ENCODE peak calls at places on chromosomes 6 and 20, in seven cellular contexts. J is AG10803, E is heart right ventricle, P is psoas muscle, D is colonic mucosa, Y is GM23248, S is lower lobe of right lung. H is an unnamed sample.

GRCh38 chr6:53888931-53889330 is 94.1 kb downstream of the LRRC1 start:
- DNase-seq in S (no peak), E (no peak), Y (peak), D (no peak), P (no peak), J (peak), H (no peak)

GRCh38 chr6:79947191-79948173 is at the start of gene ELOVL4:
- DNase-seq in D (peak), J (peak), Y (peak), E (peak), P (peak), S (peak), H (peak)

GRCh38 chr20:59938221-59938620 is 1.9 kb downstream of the PPP1R3D start:
- DNase-seq in S (no peak), E (peak), D (no peak), J (peak), P (no peak), Y (peak), H (no peak)

GRCh38 chr6:30490031-30490876 is 945 bp downstream of the HLA-E start:
- DNase-seq in S (peak), J (peak), E (peak), D (peak), P (peak), Y (peak), H (peak)

GRCh38 chr6:126170875-126171489 is 168.9 kb upstream of the CENPW start:
- DNase-seq in S (no peak), P (no peak), Y (peak), D (peak), E (no peak), J (peak), H (peak)

GRCh38 chr6:138104618-138105213 is 2.5 kb downstream of the PERP start:
- DNase-seq in P (no peak), D (no peak), J (no peak), E (no peak), Y (no peak), S (no peak), H (no peak)

GRCh38 chr20:22312744-22313346 is 271.5 kb downstream of the FOXA2 start:
- DNase-seq in P (no peak), Y (peak), S (no peak), J (peak), D (peak), E (peak), H (no peak)

GRCh38 chr6:35972471-35972985 is 51.6 kb upstream of the SRPK1 start:
- DNase-seq in D (no peak), S (no peak), J (no peak), P (no peak), Y (no peak), E (no peak), H (no peak)

GRCh38 chr20:5845686-5846651 is 95.8 kb downstream of the SHLD1 start:
- DNase-seq in D (no peak), E (no peak), S (no peak), J (peak), Y (peak), P (no peak), H (no peak)

GRCh38 chr6:167208819-167209576 is 51.2 kb upstream of the GPR31 start:
- DNase-seq in D (no peak), S (no peak), Y (no peak), E (no peak), P (no peak), J (no peak), H (no peak)

GRCh38 chr6:5511924-5512323 is 250.6 kb downstream of the FARS2 start:
- DNase-seq in D (no peak), E (no peak), J (peak), Y (peak), S (no peak), P (no peak), H (no peak)

GRCh38 chr6:23031986-23032385 is 462.6 kb downstream of the HDGFL1 start:
- DNase-seq in S (no peak), Y (peak), J (peak), P (no peak), E (no peak), D (no peak), H (no peak)

GRCh38 chr6:39934060-39934757 is at the start of gene MOCS1:
- DNase-seq in D (peak), J (peak), S (peak), P (peak), E (peak), Y (peak), H (peak)

GRCh38 chr6:161279677-161280365 is 6.0 kb upstream of the AGPAT4 start:
- DNase-seq in S (no peak), J (no peak), Y (no peak), E (no peak), D (no peak), P (no peak), H (no peak)
- H3K4me3 ChIP-seq in S (no peak), J (no peak), Y (no peak), E (no peak), D (no peak), P (no peak), H (no peak)

GRCh38 chr6:101716810-101717209 is 323.3 kb downstream of the GRIK2 start:
- DNase-seq in P (no peak), J (no peak), Y (no peak), S (no peak), E (no peak), D (no peak), H (no peak)

GRCh38 chr6:101728388-101728787 is 334.9 kb downstream of the GRIK2 start:
- DNase-seq in E (no peak), D (no peak), Y (no peak), S (no peak), P (no peak), J (no peak), H (no peak)

GRCh38 chr6:101722991-101723579 is 329.6 kb downstream of the GRIK2 start:
- DNase-seq in Y (peak), E (no peak), S (no peak), J (peak), D (no peak), P (no peak), H (no peak)

DNA sequence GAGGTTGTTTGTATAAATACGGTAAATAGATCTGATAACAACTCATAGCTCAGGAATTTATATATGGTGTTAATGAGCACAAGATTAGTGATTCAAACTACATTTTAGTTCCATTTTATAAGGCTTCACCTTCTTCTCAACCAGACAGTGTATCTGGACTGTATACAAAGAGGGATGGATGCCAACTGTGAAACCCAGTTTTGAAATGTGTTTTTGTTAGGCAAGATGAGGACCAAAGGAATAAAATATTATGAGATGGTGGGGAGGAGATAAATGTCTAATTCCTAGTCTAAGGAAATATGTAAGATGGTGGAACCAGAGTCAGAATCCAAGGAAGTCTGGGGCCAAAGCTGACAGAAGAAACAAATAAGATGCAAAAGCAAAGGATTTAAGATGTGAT is 329.0 kb downstream of the GRIK2 start:
- DNase-seq in S (no peak), J (peak), P (no peak), D (no peak), Y (peak), E (no peak), H (no peak)
- H3K4me3 ChIP-seq in S (no peak), J (no peak), P (no peak), D (no peak), Y (peak), E (no peak), H (no peak)

DNA sequence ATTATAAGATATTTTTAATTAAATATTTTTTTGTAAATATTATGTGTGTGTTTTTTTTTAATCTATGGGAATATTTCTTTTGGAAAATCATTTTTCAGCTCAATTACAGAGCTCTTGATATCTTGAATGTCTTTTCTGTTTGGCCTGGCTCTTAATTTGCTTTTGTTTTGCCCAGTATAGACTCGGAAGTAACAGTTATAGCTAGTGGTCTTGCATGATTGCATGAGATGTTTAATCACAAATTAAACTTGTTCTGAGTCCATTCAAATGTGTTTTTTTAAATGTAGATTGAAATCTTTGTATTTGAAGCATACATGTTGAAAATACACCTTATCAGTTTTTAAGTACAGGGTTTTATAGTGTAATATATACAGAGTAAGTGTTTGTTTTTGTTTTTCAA is 2.6 kb downstream of the ID4 start:
- DNase-seq in E (no peak), J (no peak), P (no peak), D (no peak), S (no peak), Y (no peak), H (no peak)
- H3K4me3 ChIP-seq in E (peak), J (peak), P (peak), D (no peak), S (peak), Y (peak), H (no peak)

DNA sequence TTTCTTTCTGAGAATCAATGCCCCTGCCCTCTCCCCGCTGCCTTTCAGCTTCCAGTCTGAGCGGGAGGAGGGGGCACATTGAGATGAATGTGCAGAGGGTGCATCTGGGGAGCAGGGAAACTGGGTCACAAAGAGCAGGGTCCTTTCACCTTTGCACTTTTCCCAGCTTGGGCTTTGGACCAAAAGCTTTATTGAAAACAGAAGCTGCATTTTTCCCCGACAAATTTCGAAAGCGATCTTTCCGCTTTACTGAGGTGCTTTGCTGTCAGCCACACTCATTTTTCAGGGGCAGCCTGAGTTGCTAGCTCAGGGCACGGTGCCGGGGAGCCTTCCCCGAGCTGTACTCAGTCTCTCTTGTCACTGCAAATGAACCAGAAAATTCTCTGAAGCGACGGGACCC is 283.8 kb upstream of the SOX4 start:
- DNase-seq in Y (no peak), E (no peak), J (no peak), S (no peak), P (no peak), D (no peak), H (no peak)
- H3K4me3 ChIP-seq in Y (no peak), E (no peak), J (no peak), S (no peak), P (no peak), D (no peak), H (no peak)

GRCh38 chr6:83354747-83355146 is 76.1 kb downstream of the ME1 start:
- DNase-seq in D (no peak), E (no peak), Y (no peak), J (no peak), P (no peak), S (no peak), H (no peak)

GRCh38 chr6:83359638-83360037 is 71.2 kb downstream of the ME1 start:
- DNase-seq in J (no peak), Y (no peak), S (no peak), D (no peak), E (no peak), P (no peak), H (no peak)
- H3K4me3 ChIP-seq in J (no peak), Y (no peak), S (no peak), D (no peak), E (no peak), P (no peak), H (no peak)

DNA sequence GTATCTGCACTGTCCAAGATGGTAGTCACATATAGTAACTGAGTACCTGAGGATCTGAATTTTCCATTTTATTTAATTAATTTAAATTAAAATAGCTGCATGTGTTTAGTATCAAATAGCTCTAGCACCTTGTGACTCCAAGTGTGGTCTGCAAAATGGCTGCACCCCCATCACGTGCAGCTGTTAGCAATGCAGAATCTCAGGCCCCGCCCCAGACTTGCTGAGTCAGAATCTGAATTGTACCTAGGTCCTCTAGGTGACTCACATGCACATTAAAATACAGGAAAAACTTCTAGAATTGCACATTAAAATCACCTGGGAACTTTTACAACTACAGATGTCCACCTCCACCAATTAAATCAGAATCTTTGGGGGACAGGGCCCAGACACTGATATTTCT is 19.2 kb upstream of the FAM83C start:
- DNase-seq in J (no peak), E (no peak), D (peak), Y (peak), S (no peak), P (no peak), H (no peak)
- H3K4me3 ChIP-seq in J (no peak), E (no peak), D (no peak), Y (no peak), S (no peak), P (no peak), H (no peak)

GRCh38 chr6:6749791-6750434 is 161.4 kb downstream of the LY86 start:
- DNase-seq in J (peak), P (peak), Y (peak), E (peak), S (peak), D (peak), H (no peak)

GRCh38 chr6:6751197-6751596 is 162.7 kb downstream of the LY86 start:
- DNase-seq in Y (no peak), D (no peak), E (no peak), J (no peak), S (no peak), P (no peak), H (no peak)

GRCh38 chr6:6751615-6752014 is 163.1 kb downstream of the LY86 start:
- DNase-seq in J (no peak), Y (peak), S (peak), E (peak), P (no peak), D (peak), H (peak)

GRCh38 chr6:6753301-6753700 is 164.8 kb downstream of the LY86 start:
- DNase-seq in J (no peak), Y (no peak), D (peak), E (no peak), S (no peak), P (no peak), H (no peak)

DNA sequence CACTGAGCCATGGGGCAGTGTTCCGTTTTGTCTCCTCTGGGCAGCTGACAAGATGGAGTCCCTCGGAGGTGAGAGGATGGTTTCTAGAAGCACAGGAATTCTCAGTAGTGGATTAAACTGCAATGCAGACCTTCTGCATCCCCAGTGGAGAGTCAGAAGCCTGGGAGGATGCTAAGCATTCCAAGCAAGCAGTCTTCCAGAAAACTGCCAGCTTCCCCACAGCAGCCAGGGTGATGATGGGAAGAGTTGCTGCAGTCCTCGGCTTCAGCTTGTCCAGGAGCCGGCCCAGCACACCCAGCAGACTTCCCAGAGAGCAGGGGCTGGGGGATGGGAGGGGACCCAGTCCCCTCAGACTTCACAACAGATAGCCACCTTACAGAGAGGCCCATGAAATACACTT is 163.6 kb downstream of the LY86 start:
- DNase-seq in E (no peak), J (peak), D (peak), S (no peak), Y (peak), P (no peak), H (no peak)
- H3K4me3 ChIP-seq in E (no peak), J (no peak), D (no peak), S (no peak), Y (peak), P (no peak), H (no peak)

GRCh38 chr20:31676534-31677030 is 38.9 kb downstream of the COX4I2 start:
- DNase-seq in D (no peak), E (no peak), Y (no peak), S (no peak), J (no peak), P (no peak), H (no peak)
- H3K4me3 ChIP-seq in D (no peak), E (no peak), Y (no peak), S (no peak), J (no peak), P (no peak), H (peak)

GRCh38 chr6:110560239-110561015 is 84.0 kb upstream of the SLC22A16 start:
- DNase-seq in D (no peak), P (no peak), Y (no peak), E (no peak), J (no peak), S (no peak), H (peak)
- H3K4me3 ChIP-seq in D (no peak), P (no peak), Y (no peak), E (no peak), J (no peak), S (no peak), H (peak)

GRCh38 chr20:56629464-56630085 is 469 bp downstream of the TFAP2C start:
- DNase-seq in S (no peak), D (no peak), J (no peak), Y (peak), P (no peak), E (no peak), H (no peak)

GRCh38 chr20:56628015-56628872 is 862 bp upstream of the TFAP2C start:
- DNase-seq in S (no peak), D (peak), E (no peak), P (no peak), Y (peak), J (no peak), H (no peak)

GRCh38 chr20:56630086-56630493 is 984 bp downstream of the TFAP2C start:
- DNase-seq in J (peak), D (peak), E (no peak), Y (peak), P (no peak), S (peak), H (peak)

GRCh38 chr20:56627122-56628014 is 1.7 kb upstream of the TFAP2C start:
- DNase-seq in Y (no peak), P (no peak), J (no peak), D (no peak), E (no peak), S (no peak), H (no peak)

GRCh38 chr20:56628873-56629463 is at the start of gene TFAP2C:
- DNase-seq in S (peak), D (peak), E (peak), J (peak), P (peak), Y (peak), H (peak)
- H3K4me3 ChIP-seq in S (peak), D (peak), E (peak), J (peak), P (peak), Y (peak), H (peak)